ENCODE peak calls at places on chromosomes 2 and 18, in nine cellular contexts. C is T-helper 9 cell; A is epithelial cell of esophagus; J is hippocampal formation; Q is AG04450; W is stimulated activated CD4-positive, alpha-beta T cell treated with anti-CD3 and anti-CD28 coated beads, Interleukin-2, amount 100 ng/mL, for 48 hours; B is RPMI8226; R is activated naive CD4-positive, alpha-beta T cell; N is hypothalamus. Y is an unnamed sample.

GRCh38 chr2:230254152-230254881 is 28.8 kb downstream of the SP140 start:
- DNase-seq in R (no peak), A (no peak), N (no peak), W (no peak), B (no peak), J (no peak), Q (no peak), C (no peak), Y (no peak)

GRCh38 chr18:79935098-79935480 is 16.4 kb downstream of the SLC66A2 start:
- DNase-seq in J (no peak), C (no peak), N (no peak), R (no peak), A (no peak), Q (no peak), B (no peak), W (no peak), Y (no peak)

GRCh38 chr18:66872277-66872676 is 268.4 kb upstream of the CDH19 start:
- DNase-seq in C (no peak), B (peak), N (no peak), W (no peak), J (no peak), Q (no peak), R (no peak), A (peak), Y (no peak)

GRCh38 chr18:31555971-31556747 is 35.5 kb upstream of the TTR start:
- DNase-seq in A (peak), N (no peak), B (peak), Q (peak), W (peak), R (no peak), J (peak), C (peak), Y (no peak)

GRCh38 chr18:79965119-79965902 is 868 bp downstream of the HSBP1L1 start:
- DNase-seq in C (no peak), Q (peak), B (peak), N (no peak), R (no peak), A (peak), J (no peak), W (no peak), Y (no peak)

GRCh38 chr2:59019551-59020164 is 778.5 kb upstream of the FANCL start:
- DNase-seq in N (no peak), J (no peak), C (no peak), A (no peak), Q (no peak), R (no peak), W (no peak), B (no peak), Y (no peak)

GRCh38 chr2:127045792-127046501 is 61.0 kb downstream of the BIN1 start:
- DNase-seq in W (no peak), N (no peak), A (no peak), Q (no peak), B (no peak), C (no peak), J (no peak), R (no peak), Y (no peak)

GRCh38 chr2:43592443-43592842 is 3.4 kb downstream of the THADA start:
- DNase-seq in A (no peak), R (no peak), J (no peak), Q (no peak), N (no peak), W (no peak), B (no peak), C (no peak), Y (no peak)

GRCh38 chr2:149849133-149849532 is 261.6 kb upstream of the MMADHC start:
- DNase-seq in B (no peak), N (no peak), Q (no peak), R (no peak), A (no peak), C (no peak), W (no peak), J (no peak), Y (no peak)

Y was measured in left cardiac atrium.